ENCODE peak calls at places on chromosomes 5 and 9, in eight cellular contexts. I is Calu3, N is fibroblast of mammary gland, G is tibial artery, J is H9, V is PC-3, D is omental fat pad, S is breast epithelium. C is an unnamed sample.

GRCh38 chr9:132507670-132508469 is 74.5 kb upstream of the BARHL1 start:
- DNase-seq in I (peak), N (peak), G (no peak), J (peak), V (peak), D (peak), S (peak), C (peak)

GRCh38 chr9:33498387-33498786 is 24.7 kb upstream of the NOL6 start:
- DNase-seq in I (no peak), N (no peak), G (no peak), J (no peak), V (peak), D (no peak), S (no peak), C (peak)

GRCh38 chr9:37639874-37640273 is 10.9 kb upstream of the FRMPD1 start:
- DNase-seq in I (no peak), N (no peak), G (no peak), J (no peak), V (no peak), D (no peak), S (no peak), C (no peak)

GRCh38 chr9:129026442-129027223 is 1.5 kb downstream of the SH3GLB2 start:
- DNase-seq in I (peak), N (no peak), G (no peak), J (peak), V (peak), D (no peak), S (peak), C (peak)

GRCh38 chr5:142661957-142662356 is 23.9 kb downstream of the FGF1 start:
- DNase-seq in I (no peak), N (no peak), G (no peak), J (no peak), V (no peak), D (no peak), S (no peak), C (no peak)

GRCh38 chr5:61178702-61179101 is 16.4 kb upstream of the SMIM15 start:
- DNase-seq in I (no peak), N (no peak), G (no peak), J (no peak), V (no peak), D (no peak), S (no peak), C (peak)

GRCh38 chr5:68823301-68823700 is 270.5 kb upstream of the SLC30A5 start:
- DNase-seq in I (no peak), N (no peak), G (no peak), J (no peak), V (no peak), D (no peak), S (no peak), C (no peak)

GRCh38 chr5:115873392-115873791 is 31.7 kb downstream of the AP3S1 start:
- DNase-seq in I (no peak), N (peak), G (no peak), J (no peak), V (peak), D (no peak), S (no peak), C (peak)

GRCh38 chr5:43101491-43101890 is 19.2 kb upstream of the ZNF131 start:
- DNase-seq in I (no peak), N (no peak), G (no peak), J (no peak), V (no peak), D (no peak), S (no peak), C (peak)

GRCh38 chr5:79062431-79062830 is 7.0 kb downstream of the DMGDH start:
- DNase-seq in I (no peak), N (no peak), G (no peak), J (no peak), V (peak), D (no peak), S (no peak), C (peak)

GRCh38 chr5:76524101-76524835 is 98.9 kb downstream of the F2RL2 start:
- DNase-seq in I (no peak), N (no peak), G (no peak), J (no peak), V (no peak), D (no peak), S (no peak), C (no peak)

GRCh38 chr9:97518909-97519307 is 17.4 kb downstream of the TMOD1 start:
- DNase-seq in I (peak), N (peak), G (peak), J (no peak), V (peak), D (no peak), S (no peak), C (peak)

GRCh38 chr5:127001621-127002296 is 28.6 kb downstream of the MARCHF3 start:
- DNase-seq in I (no peak), N (peak), G (no peak), J (no peak), V (peak), D (no peak), S (no peak), C (peak)

GRCh38 chr5:15610216-15610615 is 110.2 kb downstream of the FBXL7 start:
- DNase-seq in I (no peak), N (no peak), G (no peak), J (no peak), V (no peak), D (no peak), S (no peak), C (no peak)

GRCh38 chr5:102649731-102650130 is 105.4 kb upstream of the PAM start:
- DNase-seq in I (no peak), N (peak), G (no peak), J (no peak), V (peak), D (no peak), S (no peak), C (no peak)

GRCh38 chr5:6181147-6181729 is 197.1 kb downstream of the MED10 start:
- DNase-seq in I (no peak), N (no peak), G (no peak), J (peak), V (peak), D (no peak), S (no peak), C (no peak)

GRCh38 chr9:73577867-73578266 is 426.2 kb downstream of the ANXA1 start:
- DNase-seq in I (peak), N (peak), G (no peak), J (no peak), V (peak), D (no peak), S (no peak), C (peak)

GRCh38 chr5:172853355-172853975 is 19.4 kb downstream of the ERGIC1 start:
- DNase-seq in I (no peak), N (peak), G (no peak), J (no peak), V (no peak), D (no peak), S (no peak), C (no peak)

GRCh38 chr5:96187309-96188027 is 225.8 kb upstream of the ELL2 start:
- DNase-seq in I (no peak), N (no peak), G (no peak), J (no peak), V (peak), D (no peak), S (no peak), C (peak)

GRCh38 chr5:92907914-92908606 is 673.0 kb downstream of the NR2F1-AS1 start:
- DNase-seq in I (no peak), N (peak), G (no peak), J (no peak), V (no peak), D (no peak), S (no peak), C (no peak)

GRCh38 chr5:139664727-139665351 is 16.7 kb downstream of the CXXC5 start:
- DNase-seq in I (no peak), N (no peak), G (peak), J (no peak), V (no peak), D (no peak), S (no peak), C (no peak)

GRCh38 chr9:137318976-137319375 is 16.9 kb upstream of the NRARP start:
- DNase-seq in I (no peak), N (peak), G (peak), J (peak), V (no peak), D (peak), S (no peak), C (no peak)

GRCh38 chr5:137504916-137505315 is 5.8 kb upstream of the SPOCK1 start:
- DNase-seq in I (no peak), N (no peak), G (no peak), J (no peak), V (no peak), D (no peak), S (no peak), C (no peak)

GRCh38 chr5:66789434-66789833 is 193.2 kb downstream of the MAST4 start:
- DNase-seq in I (no peak), N (no peak), G (no peak), J (no peak), V (no peak), D (no peak), S (no peak), C (no peak)

GRCh38 chr9:114409103-114409780 is 21.5 kb upstream of the AKNA start:
- DNase-seq in I (no peak), N (no peak), G (no peak), J (no peak), V (peak), D (no peak), S (no peak), C (peak)

GRCh38 chr5:14337603-14338002 is 194.5 kb downstream of the TRIO start:
- DNase-seq in I (no peak), N (no peak), G (peak), J (no peak), V (no peak), D (no peak), S (no peak), C (no peak)

GRCh38 chr5:39178856-39179255 is 40.5 kb downstream of the FYB1 start:
- DNase-seq in I (no peak), N (no peak), G (no peak), J (no peak), V (no peak), D (no peak), S (no peak), C (no peak)

GRCh38 chr5:138647261-138647788 is 72.1 kb upstream of the HSPA9 start:
- DNase-seq in I (no peak), N (peak), G (no peak), J (no peak), V (no peak), D (no peak), S (no peak), C (no peak)

GRCh38 chr9:38066907-38067610 is 2.0 kb downstream of the SHB start:
- DNase-seq in I (no peak), N (no peak), G (peak), J (no peak), V (peak), D (no peak), S (peak), C (peak)

DNA sequence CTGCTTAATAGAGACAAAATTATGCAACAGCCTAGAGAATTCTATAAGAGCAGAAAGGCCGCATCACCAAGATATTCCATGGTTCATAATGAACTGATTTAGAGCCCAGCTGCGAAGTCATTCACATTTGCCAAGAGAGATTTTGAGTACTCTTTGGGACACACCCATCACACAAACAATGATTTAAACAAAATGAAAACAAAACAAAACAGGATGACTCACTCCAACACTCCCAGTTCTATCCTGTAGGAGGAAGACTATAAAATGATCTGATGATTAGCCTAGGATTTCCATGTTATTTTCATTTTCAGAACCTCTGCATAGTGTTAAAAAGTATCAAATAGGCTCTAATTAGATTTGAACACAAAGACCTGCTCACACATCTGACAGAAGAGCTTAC is 145.8 kb upstream of the GNA14 start:
- DNase-seq in I (no peak), N (peak), G (no peak), J (no peak), V (peak), D (no peak), S (no peak), C (peak)
- TF ChIP-seq CTCF in I (no peak), N (peak), G (no peak), J (no peak), V (no peak), D (no peak), S (peak), C (peak)

GRCh38 chr5:159104058-159104651 is 4.4 kb upstream of the EBF1 start:
- DNase-seq in I (no peak), N (peak), G (no peak), J (peak), V (peak), D (no peak), S (no peak), C (peak)
- TF ChIP-seq CTCF in I (no peak), N (peak), G (peak), J (peak), V (peak), D (no peak), S (no peak), C (peak)

DNA sequence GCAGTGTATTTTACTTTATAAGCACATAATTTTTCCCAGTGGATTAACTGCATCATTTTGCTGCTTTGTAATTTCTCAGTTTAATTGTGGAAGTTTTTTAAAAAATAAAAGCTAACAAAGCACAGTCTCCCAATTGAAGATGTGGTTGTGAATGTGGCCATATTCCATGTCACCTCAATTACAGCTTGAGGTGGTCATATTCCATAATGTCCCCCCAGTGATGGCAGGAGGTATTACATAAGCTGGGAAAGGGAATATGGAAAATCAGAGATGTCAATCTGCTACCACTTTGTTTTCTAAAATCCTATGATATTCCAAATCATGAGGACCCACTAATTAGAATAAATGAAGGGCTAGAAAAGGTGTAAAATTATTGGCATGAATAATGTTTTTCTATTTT is 1672.0 kb upstream of the CDH9 start:
- DNase-seq in I (no peak), N (no peak), G (no peak), J (no peak), V (peak), D (no peak), S (no peak), C (no peak)
- TF ChIP-seq CTCF in I (no peak), N (no peak), G (no peak), J (peak), V (peak), D (no peak), S (no peak), C (peak)

DNA sequence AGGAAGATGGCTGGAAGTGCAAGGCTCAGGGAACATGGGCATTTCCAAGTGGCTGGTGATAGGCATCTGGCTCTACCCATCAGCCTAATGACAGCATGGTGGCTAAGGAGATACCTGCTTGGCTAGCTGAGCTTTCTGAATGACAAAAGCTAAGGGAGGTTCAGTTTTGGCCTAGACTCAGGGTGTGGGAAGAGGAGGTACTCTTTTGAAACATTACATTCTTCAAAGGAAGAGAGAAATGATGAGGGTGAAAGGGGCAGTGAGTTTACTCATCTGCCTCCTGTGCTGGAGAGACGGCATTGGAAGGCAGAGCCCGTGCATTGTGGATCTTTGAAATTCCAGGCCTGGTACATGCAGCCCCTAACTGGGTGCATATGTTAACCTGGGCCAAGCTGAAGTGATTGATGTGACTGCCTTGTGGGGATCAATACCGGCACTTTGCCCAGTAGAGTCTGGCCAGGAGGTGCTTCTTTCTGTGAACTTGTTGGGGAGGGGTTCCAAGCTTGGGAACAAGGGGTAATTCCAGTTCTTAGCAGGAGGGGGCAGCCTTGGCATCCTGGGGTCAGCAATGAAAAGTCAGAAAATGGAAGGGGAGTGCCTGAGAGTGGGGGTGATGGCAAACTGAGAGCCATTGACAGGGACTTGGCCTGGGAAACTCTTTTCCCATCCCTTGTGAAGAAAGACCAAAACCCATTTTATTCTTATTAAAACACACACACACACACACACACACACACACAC is 108.6 kb downstream of the ACER2 start:
- DNase-seq in I (peak), N (no peak), G (no peak), J (peak), V (peak), D (no peak), S (no peak), C (peak)
- TF ChIP-seq CTCF in I (no peak), N (peak), G (no peak), J (peak), V (peak), D (no peak), S (no peak), C (peak)

DNA sequence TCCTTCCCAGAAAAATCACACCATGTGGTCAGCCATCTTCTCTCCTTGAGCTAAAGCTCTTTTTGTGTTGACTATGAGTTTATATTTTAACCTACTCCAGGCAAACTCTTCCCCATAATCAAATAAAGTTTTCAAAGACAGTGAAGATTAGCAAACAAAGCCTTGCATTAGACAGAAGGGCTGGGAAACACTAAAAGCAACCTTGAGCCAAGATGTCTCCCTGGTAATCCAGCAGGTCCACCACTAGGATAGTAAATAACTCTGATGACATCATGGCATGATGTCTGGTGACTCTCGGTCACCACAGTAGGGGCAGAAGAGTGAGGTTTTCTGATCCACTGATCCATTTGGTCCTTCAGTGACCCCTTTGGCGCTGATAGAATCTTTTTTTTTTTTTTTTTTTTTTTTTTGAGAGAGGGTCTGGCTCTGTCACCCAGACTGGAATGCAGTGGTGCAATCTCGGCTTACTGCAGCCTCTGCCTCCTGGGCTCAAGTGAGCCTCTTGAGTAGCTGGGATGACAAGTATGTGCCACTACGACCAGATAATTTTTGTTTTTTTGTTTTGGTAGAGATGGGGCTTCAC is 30.6 kb upstream of the IL6ST start:
- DNase-seq in I (no peak), N (peak), G (no peak), J (no peak), V (peak), D (no peak), S (no peak), C (no peak)
- TF ChIP-seq CTCF in I (no peak), N (no peak), G (no peak), J (no peak), V (no peak), D (no peak), S (no peak), C (no peak)

GRCh38 chr9:127417130-127418036 is 6.8 kb upstream of the ZNF79 start:
- DNase-seq in I (no peak), N (peak), G (no peak), J (no peak), V (peak), D (no peak), S (peak), C (peak)

GRCh38 chr9:127415657-127416056 is 8.5 kb upstream of the ZNF79 start:
- DNase-seq in I (no peak), N (no peak), G (no peak), J (no peak), V (no peak), D (no peak), S (no peak), C (no peak)

GRCh38 chr9:127419306-127419705 is 4.9 kb upstream of the ZNF79 start:
- DNase-seq in I (no peak), N (no peak), G (no peak), J (no peak), V (no peak), D (no peak), S (no peak), C (no peak)

GRCh38 chr9:127415158-127415557 is 9.0 kb upstream of the ZNF79 start:
- DNase-seq in I (no peak), N (no peak), G (no peak), J (no peak), V (no peak), D (no peak), S (no peak), C (no peak)

GRCh38 chr9:127418037-127418471 is 6.1 kb upstream of the ZNF79 start:
- DNase-seq in I (peak), N (no peak), G (no peak), J (peak), V (peak), D (no peak), S (no peak), C (no peak)
- TF ChIP-seq CTCF in I (no peak), N (no peak), G (peak), J (peak), V (peak), D (no peak), S (no peak), C (no peak)